ENCODE peak calls at places on chromosome 2, in four cellular contexts. W is pancreas, U is right cardiac atrium, B is IMR-90. V is an unnamed sample.

GRCh38 chr2:161570424-161571050 is 53.7 kb upstream of the SLC4A10 start:
- DNase-seq in W (no peak), U (no peak), B (no peak), V (no peak)

GRCh38 chr2:10067330-10067729 is 12.9 kb downstream of the CYS1 start:
- DNase-seq in W (no peak), U (no peak), B (no peak), V (no peak)

GRCh38 chr2:1990724-1991123 is 246.4 kb upstream of the PXDN start:
- DNase-seq in W (peak), U (no peak), B (no peak), V (peak)

GRCh38 chr2:62653582-62654422 is 51.7 kb upstream of the EHBP1 start:
- DNase-seq in W (no peak), U (no peak), B (peak), V (no peak)

GRCh38 chr2:232502901-232503791 is 15.5 kb upstream of the ECEL1 start:
- DNase-seq in W (no peak), U (peak), B (peak), V (no peak)

GRCh38 chr2:100422320-100422719 is 4.9 kb upstream of the CHST10 start:
- DNase-seq in W (no peak), U (no peak), B (peak), V (no peak)

GRCh38 chr2:191382801-191383200 is 137.6 kb downstream of the MYO1B start:
- DNase-seq in W (peak), U (no peak), B (peak), V (no peak)

GRCh38 chr2:119049968-119050657 is 108.1 kb downstream of the MARCO start:
- DNase-seq in W (no peak), U (no peak), B (no peak), V (no peak)

GRCh38 chr2:12320027-12320734 is 396.6 kb upstream of the TRIB2 start:
- DNase-seq in W (no peak), U (no peak), B (peak), V (no peak)

GRCh38 chr2:236673126-236673822 is 103.6 kb downstream of the ACKR3 start:
- DNase-seq in W (no peak), U (no peak), B (no peak), V (no peak)

GRCh38 chr2:26769501-26769850 is 5.4 kb downstream of the SLC35F6 start:
- DNase-seq in W (no peak), U (no peak), B (no peak), V (no peak)
- H3K27ac ChIP-seq in W (no peak), U (peak), B (no peak), V (peak)

GRCh38 chr2:15894459-15895144 is 45.7 kb upstream of the MYCN start:
- DNase-seq in W (no peak), U (no peak), B (no peak), V (no peak)

GRCh38 chr2:15892575-15892974 is 47.8 kb upstream of the MYCN start:
- DNase-seq in W (no peak), U (no peak), B (no peak), V (no peak)

GRCh38 chr2:15890936-15891905 is 49.1 kb upstream of the MYCN start:
- DNase-seq in W (no peak), U (no peak), B (no peak), V (no peak)

GRCh38 chr2:15893689-15894325 is 46.5 kb upstream of the MYCN start:
- DNase-seq in W (no peak), U (no peak), B (no peak), V (no peak)

GRCh38 chr2:15893085-15893484 is 47.3 kb upstream of the MYCN start:
- DNase-seq in W (no peak), U (no peak), B (no peak), V (no peak)
- H3K27ac ChIP-seq in W (no peak), U (no peak), B (no peak), V (no peak)

DNA sequence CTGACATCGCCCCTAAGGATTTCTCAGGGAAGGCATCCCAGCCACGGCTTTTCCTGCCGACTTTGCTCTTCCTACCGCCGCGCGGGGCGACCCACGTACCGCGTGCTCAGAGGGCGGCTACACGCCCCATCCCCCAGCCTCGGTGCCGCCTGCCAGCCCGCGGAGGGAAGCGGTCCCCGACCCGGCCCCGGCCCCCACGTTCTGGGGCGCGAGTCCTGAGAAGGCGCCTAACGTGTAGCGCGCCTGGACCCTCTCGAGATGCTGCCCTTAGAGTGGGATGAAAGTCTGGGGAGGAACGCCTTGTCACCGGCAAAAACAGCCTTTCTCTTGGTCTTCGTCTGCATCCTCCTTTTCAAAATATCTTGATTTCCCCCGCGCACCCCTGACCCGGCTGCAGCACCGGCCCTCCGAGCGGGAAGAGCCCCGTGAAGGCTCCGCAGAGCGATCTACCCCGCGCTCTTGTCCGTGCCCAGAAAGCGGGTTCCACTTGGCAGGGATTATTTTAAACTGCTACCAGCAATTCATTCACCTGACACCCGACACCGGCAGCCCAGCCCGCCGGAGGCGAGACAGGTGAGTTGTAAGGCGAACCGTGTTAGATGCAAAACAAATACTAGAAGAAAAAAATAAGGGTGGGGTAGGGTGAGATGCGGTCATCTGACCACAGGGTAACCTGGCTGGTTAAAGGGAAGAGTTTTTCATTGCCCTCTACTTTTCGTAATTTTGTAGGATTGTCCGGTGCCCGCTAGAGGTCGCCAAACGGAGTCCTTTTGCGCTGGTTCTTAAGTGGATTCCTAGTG is 852 bp upstream of the KCNG3 start:
- DNase-seq in W (peak), U (peak), B (peak), V (peak)
- H3K27ac ChIP-seq in W (no peak), U (no peak), B (no peak), V (no peak)

DNA sequence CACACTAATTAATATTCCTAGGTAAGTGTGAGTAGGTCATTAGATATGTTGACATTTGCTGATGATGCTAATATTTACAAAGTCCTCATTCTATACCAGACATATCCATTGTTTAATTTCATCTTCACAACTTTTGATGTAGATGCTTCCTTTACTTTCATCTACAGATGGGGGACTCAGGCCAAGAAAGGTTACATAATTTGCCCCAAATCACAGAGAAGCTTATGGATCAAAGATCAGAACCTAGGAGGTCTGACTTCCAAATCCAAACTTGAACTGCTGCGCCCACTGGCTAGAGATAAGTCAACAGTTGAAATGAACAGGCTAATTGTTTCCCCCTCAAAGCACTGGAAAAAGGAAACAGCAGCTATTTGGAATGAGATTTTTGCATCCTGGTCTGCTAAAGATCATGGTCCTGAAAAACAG is 95.6 kb upstream of the TMEM178A start:
- DNase-seq in W (no peak), U (no peak), B (no peak), V (no peak)
- H3K27ac ChIP-seq in W (no peak), U (no peak), B (no peak), V (no peak)

GRCh38 chr2:200614249-200614648 is 28.4 kb downstream of the AOX1 start:
- DNase-seq in W (no peak), U (no peak), B (no peak), V (no peak)
- H3K27ac ChIP-seq in W (no peak), U (no peak), B (no peak), V (no peak)